ENCODE peak calls at places on chromosomes 6 and 20, in eight cellular contexts. L is erythroblast, I is A549, R is lower leg skin, B is H54, J is prostate gland, V is heart left ventricle, F is IMR-90. H is an unnamed sample.

GRCh38 chr6:119129968-119130484 is 51.6 kb upstream of the FAM184A start:
- DNase-seq in L (peak; percentile 57), I (peak; percentile 28), R (no peak), B (no peak), J (no peak), V (no peak), F (peak; percentile 76), H (no peak)

GRCh38 chr6:17032595-17033591 is 69.0 kb upstream of the STMND1 start:
- DNase-seq in L (peak; percentile 4), I (peak; percentile 40), R (peak; percentile 87), B (peak; percentile 46), J (peak; percentile 54), V (peak; percentile 65), F (peak; percentile 95), H (peak; percentile 65)

GRCh38 chr6:161418458-161418945 is 144.6 kb upstream of the AGPAT4 start:
- DNase-seq in L (peak; percentile 72), I (peak; percentile 70), R (peak; percentile 68), B (no peak), J (peak; percentile 72), V (peak; percentile 39), F (peak; percentile 85), H (peak; percentile 97)

GRCh38 chr6:66638518-66638917 is 931.5 kb upstream of the EYS start:
- DNase-seq in L (no peak), I (no peak), R (no peak), B (no peak), J (no peak), V (no peak), F (no peak), H (no peak)

GRCh38 chr6:41372526-41373366 is 37.3 kb downstream of the NCR2 start:
- DNase-seq in L (no peak), I (no peak), R (no peak), B (no peak), J (no peak), V (no peak), F (no peak), H (no peak)

GRCh38 chr6:1023229-1023628 is 288.7 kb upstream of the FOXQ1 start:
- DNase-seq in L (no peak), I (no peak), R (no peak), B (no peak), J (no peak), V (no peak), F (no peak), H (no peak)

GRCh38 chr6:158287047-158287446 is 25.2 kb upstream of the TULP4 start:
- DNase-seq in L (no peak), I (no peak), R (no peak), B (no peak), J (no peak), V (no peak), F (no peak), H (no peak)

GRCh38 chr6:168370310-168370991 is 50.9 kb upstream of the DACT2 start:
- DNase-seq in L (peak; percentile 65), I (peak; percentile 50), R (peak; percentile 54), B (peak; percentile 58), J (peak; percentile 78), V (peak; percentile 77), F (no peak), H (peak; percentile 45)

GRCh38 chr6:62746968-62747367 is 460.9 kb upstream of the KHDRBS2 start:
- DNase-seq in L (no peak), I (no peak), R (no peak), B (no peak), J (no peak), V (no peak), F (no peak), H (no peak)

GRCh38 chr6:166770216-166771116 is 143.4 kb upstream of the RPS6KA2 start:
- DNase-seq in L (no peak), I (no peak), R (no peak), B (no peak), J (no peak), V (no peak), F (peak; percentile 10), H (no peak)

GRCh38 chr6:112036088-112036637 is 17.7 kb upstream of the CCN6 start:
- DNase-seq in L (no peak), I (no peak), R (no peak), B (no peak), J (no peak), V (no peak), F (no peak), H (no peak)

GRCh38 chr6:166156942-166157341 is 10.7 kb downstream of the TBXT start:
- DNase-seq in L (no peak), I (peak; percentile 17), R (no peak), B (no peak), J (no peak), V (no peak), F (peak; percentile 9), H (no peak)

GRCh38 chr6:121608270-121608669 is 172.8 kb downstream of the GJA1 start:
- DNase-seq in L (no peak), I (peak; percentile 13), R (no peak), B (no peak), J (no peak), V (no peak), F (peak; percentile 64), H (no peak)

GRCh38 chr6:53641348-53641747 is 24.2 kb downstream of the KLHL31 start:
- DNase-seq in L (no peak), I (no peak), R (no peak), B (no peak), J (no peak), V (no peak), F (no peak), H (no peak)

DNA sequence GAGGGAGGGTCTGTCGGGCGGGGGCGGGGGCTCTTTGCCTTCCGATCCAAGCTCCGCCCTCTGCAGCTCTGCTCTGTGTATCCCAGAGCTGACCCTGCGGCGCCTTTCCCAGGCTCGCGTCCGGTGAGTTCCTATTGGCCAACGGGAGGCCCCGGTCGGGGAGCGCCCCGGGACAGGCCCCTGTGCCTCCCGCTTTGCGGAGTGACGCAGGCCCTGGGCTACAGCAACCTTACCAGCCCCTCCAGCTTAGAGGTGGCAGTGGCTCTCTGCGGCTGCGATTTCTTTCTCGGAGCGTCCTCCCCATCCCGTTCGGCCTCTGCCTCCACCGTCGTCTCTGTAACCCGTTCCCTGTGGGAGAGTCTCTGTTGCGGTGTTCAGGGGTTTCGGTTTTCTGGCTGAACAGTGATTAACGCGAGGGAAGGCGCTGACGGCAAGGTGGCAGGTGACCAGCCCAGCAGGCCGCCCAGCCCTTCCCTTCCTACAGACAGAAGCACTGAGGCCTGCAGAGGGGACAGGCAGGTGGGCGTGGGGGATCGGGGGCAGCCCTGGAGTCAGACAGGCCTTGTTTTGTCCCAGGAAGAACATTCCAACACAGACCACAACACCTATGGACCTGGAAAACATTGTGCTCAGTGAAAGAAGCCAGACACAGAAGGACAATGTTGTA is 18.1 kb upstream of the CEBPB start:
- DNase-seq in L (peak; percentile 45), I (peak; percentile 91), R (peak; percentile 62), B (no peak), J (peak; percentile 67), V (peak; percentile 92), F (peak; percentile 65), H (peak; percentile 73)
- TF ChIP-seq POLR2A in L (no peak), I (peak; percentile 50), R (no peak), B (peak; percentile 34), J (peak; percentile 65), V (peak; percentile 82), F (peak; percentile 65), H (no peak)

GRCh38 chr6:150598858-150599198 is 857 bp upstream of the PLEKHG1 start:
- DNase-seq in L (no peak), I (no peak), R (no peak), B (no peak), J (no peak), V (no peak), F (no peak), H (no peak)

GRCh38 chr6:150600003-150600301 is 267 bp downstream of the PLEKHG1 start:
- DNase-seq in L (no peak), I (no peak), R (no peak), B (no peak), J (no peak), V (no peak), F (no peak), H (no peak)

GRCh38 chr6:150600302-150601017 is 775 bp downstream of the PLEKHG1 start:
- DNase-seq in L (peak; percentile 63), I (peak; percentile 63), R (peak; percentile 45), B (peak; percentile 46), J (peak; percentile 57), V (peak; percentile 66), F (peak; percentile 26), H (peak; percentile 28)

GRCh38 chr6:150598401-150598800 is 1.3 kb upstream of the PLEKHG1 start:
- DNase-seq in L (no peak), I (no peak), R (no peak), B (no peak), J (no peak), V (no peak), F (no peak), H (no peak)

DNA sequence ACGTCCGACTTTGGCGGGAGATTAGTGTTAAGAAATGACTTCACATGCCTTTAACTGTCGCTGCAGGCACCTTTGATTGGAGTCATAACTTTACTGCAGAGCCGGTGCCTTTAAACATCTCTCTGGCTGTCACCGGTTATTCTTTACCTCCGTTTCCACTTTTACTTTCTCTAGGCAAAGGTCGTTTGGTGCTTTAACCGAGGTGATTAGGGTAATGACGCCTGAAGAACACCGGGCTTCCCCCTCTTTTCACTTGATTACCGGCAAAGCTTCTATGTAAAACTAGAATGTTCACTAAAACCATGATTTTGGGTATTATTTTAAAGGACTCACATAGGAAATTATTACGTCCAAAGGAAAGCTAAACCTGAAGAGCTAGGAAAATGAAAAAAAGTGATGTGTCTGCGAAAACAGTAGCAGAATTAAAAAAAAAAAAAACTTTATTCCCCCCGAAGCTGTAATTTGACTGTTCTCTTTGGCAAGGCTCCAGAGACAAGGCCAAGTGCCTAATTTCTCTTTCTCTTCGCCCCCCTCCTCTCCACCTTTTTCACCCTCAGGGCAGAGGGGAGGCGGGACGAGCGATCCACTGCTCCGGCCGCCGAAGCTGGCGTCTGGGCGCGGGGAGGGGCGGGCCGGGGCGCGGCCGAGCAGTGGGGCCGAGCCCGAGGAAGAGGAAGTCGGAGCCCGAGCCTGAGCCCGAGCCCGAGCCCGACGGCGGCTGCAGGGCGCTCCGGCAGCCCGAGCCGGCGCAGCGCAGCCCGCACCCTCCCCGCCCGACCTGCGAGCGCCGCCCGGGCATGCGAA is at the start of gene PLEKHG1:
- DNase-seq in L (peak; percentile 68), I (peak; percentile 19), R (peak; percentile 49), B (peak; percentile 15), J (peak; percentile 39), V (peak; percentile 84), F (no peak), H (peak; percentile 36)
- TF ChIP-seq POLR2A in L (no peak), I (no peak), R (no peak), B (no peak), J (peak; percentile 36), V (peak; percentile 54), F (no peak), H (peak; percentile 21)

GRCh38 chr6:89638320-89639195 is at the start of gene LYRM2:
- DNase-seq in L (peak; percentile 94), I (peak; percentile 87), R (peak; percentile 93), B (peak; percentile 67), J (peak; percentile 91), V (peak; percentile 96), F (peak; percentile 90), H (peak; percentile 85)
- TF ChIP-seq POLR2A in L (peak; percentile 97), I (peak; percentile 50), R (no peak), B (peak; percentile 63), J (peak; percentile 72), V (peak; percentile 81), F (peak; percentile 89), H (peak; percentile 92)

DNA sequence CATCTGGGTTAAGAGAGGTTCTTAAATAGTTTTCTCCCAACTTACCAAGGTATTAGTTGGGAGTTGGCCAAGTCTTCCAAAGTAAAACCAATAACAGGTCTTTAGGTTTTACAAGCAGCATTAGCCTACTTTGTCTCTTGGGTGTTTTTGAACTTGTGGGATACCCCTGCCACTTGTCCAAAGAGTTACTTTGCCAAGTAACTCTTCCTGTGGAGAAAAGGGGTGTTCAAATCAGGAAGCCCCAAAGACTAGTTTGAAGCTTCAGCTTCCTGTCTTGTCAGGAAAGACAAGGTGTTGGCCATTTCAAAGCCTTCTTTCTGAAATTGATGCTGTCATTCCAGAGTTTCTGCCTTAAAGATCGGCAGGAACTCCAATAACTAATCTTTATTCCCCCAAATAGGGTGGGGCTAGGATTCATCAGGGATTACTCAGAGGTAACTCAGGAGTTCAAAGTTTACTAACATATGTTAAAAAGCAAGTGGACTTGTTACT is 822 bp downstream of the RAB22A start:
- DNase-seq in L (no peak), I (no peak), R (no peak), B (no peak), J (no peak), V (no peak), F (peak; percentile 14), H (no peak)
- TF ChIP-seq POLR2A in L (no peak), I (no peak), R (no peak), B (no peak), J (no peak), V (no peak), F (no peak), H (no peak)

H was measured in tibial nerve.